ENCODE peak calls at places on chromosomes 11 and 22, in six cellular contexts. L is mammary epithelial cell, X is fibroblast of lung, V is colonic mucosa, Y is IMR-90, J is neuronal stem cell. P is an unnamed sample.

GRCh38 chr11:103488021-103488420 is 378.8 kb downstream of the DYNC2H1 start:
- DNase-seq in L (peak; percentile 71), V (no peak), X (peak; percentile 85), Y (no peak), J (no peak), P (no peak)

GRCh38 chr22:41343300-41343699 is 38.4 kb upstream of the TEF start:
- DNase-seq in Y (no peak), V (no peak), L (no peak), J (no peak), X (no peak), P (no peak)

GRCh38 chr11:69196322-69197169 is 40.8 kb downstream of the SMIM38 start:
- DNase-seq in Y (no peak), X (no peak), J (no peak), V (no peak), L (no peak), P (no peak)

GRCh38 chr11:78630561-78631303 is 56.1 kb upstream of the NARS2 start:
- DNase-seq in X (no peak), V (no peak), L (no peak), Y (no peak), J (no peak), P (no peak)

GRCh38 chr22:50199251-50199721 is 1.5 kb upstream of the SELENOO start:
- DNase-seq in L (no peak), Y (no peak), V (no peak), J (no peak), X (no peak), P (no peak)

GRCh38 chr22:47366026-47366767 is 603.7 kb downstream of the TBC1D22A start:
- DNase-seq in J (no peak), L (no peak), V (peak; percentile 10), Y (no peak), X (no peak), P (no peak)

GRCh38 chr11:132072880-132073213 is 702.4 kb downstream of the NTM start:
- DNase-seq in J (no peak), X (peak; percentile 66), V (no peak), L (no peak), Y (peak; percentile 73), P (peak; percentile 55)

GRCh38 chr11:124740277-124740882 is 638 bp downstream of the NRGN start:
- DNase-seq in J (no peak), X (peak; percentile 21), L (peak; percentile 23), V (no peak), Y (no peak), P (peak; percentile 57)

GRCh38 chr11:57414612-57415212 is 12.2 kb downstream of the SLC43A3 start:
- DNase-seq in L (no peak), J (no peak), X (no peak), V (no peak), Y (no peak), P (no peak)

GRCh38 chr11:94879006-94879405 is 94.3 kb downstream of the CWC15 start:
- DNase-seq in J (no peak), Y (no peak), X (no peak), V (no peak), L (no peak), P (no peak)

DNA sequence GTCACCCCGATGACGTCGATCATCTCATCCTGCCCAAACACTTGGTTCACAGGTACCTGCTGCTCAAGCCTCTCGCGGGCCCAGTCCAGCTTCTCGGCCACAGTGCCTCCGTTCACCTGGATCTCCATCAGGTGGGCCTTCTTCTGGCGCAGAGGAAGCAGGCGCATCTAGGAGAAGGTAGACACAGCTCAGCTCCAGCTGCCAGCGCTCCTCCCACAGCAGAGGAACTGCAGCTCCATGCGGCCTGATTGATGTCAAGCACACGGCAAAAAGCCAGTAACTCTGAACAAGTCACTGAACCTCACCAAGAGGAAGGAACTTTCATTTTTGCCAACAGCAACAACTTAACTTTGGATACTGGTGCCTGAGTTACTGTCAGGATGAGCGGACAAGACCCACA is 4.0 kb downstream of the RPL3 start:
- DNase-seq in V (no peak), L (no peak), J (no peak), Y (no peak), X (no peak), P (no peak)
- H3K4me3 ChIP-seq in V (no peak overlapping the region), L (no peak overlapping the region), J (no peak overlapping the region), Y (no peak overlapping the region), X (peak overlapping the region; percentile 52), P (peak overlapping the region; percentile 96)

DNA sequence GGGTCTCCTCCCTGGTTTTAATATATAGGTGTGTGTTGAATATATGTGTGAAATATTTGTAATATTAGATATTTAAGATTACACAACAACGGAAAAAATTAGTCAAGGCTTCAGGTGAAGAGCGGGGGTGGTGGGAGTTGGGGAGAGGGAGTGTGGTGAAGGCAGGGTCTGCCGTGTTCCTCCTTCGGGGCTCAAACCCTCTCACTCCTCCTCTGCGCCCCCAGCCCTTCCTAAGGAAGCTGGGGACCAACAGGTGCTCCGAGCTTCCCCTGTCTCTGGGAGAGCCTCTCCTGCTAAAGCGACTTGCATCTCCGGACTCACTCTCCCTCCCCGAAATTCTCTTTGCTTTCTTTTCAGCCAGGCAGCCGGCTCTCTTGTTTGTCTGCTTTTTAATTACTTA is 950 bp upstream of the CADM1 start:
- DNase-seq in V (no peak), X (no peak), L (no peak), Y (no peak), J (no peak), P (no peak)
- H3K9ac ChIP-seq in V (no peak overlapping the region), X (no peak overlapping the region), L (peak overlapping the region; percentile 77), Y (no peak overlapping the region), J (no peak overlapping the region), P (no peak overlapping the region)

GRCh38 chr22:39246217-39246616 is 1.4 kb upstream of the PDGFB start:
- DNase-seq in V (no peak), J (no peak), X (no peak), Y (no peak), L (no peak), P (no peak)

GRCh38 chr22:39243443-39244072 is 1.2 kb downstream of the PDGFB start:
- DNase-seq in J (no peak), L (peak; percentile 56), X (no peak), V (no peak), Y (no peak), P (no peak)

GRCh38 chr22:39244073-39244495 is 698 bp downstream of the PDGFB start:
- DNase-seq in Y (no peak), V (no peak), J (no peak), X (no peak), L (peak; percentile 43), P (no peak)

GRCh38 chr22:39245130-39246039 is 603 bp upstream of the PDGFB start:
- DNase-seq in V (no peak), X (no peak), J (no peak), Y (no peak), L (no peak), P (no peak)

GRCh38 chr22:39244496-39245129 is at the start of gene PDGFB:
- DNase-seq in X (no peak), J (no peak), V (peak; percentile 42), L (peak; percentile 44), Y (no peak), P (peak; percentile 39)
- H3K27me3 ChIP-seq in X (peaks cover 52% of the 10 kb centered on the region), J (peaks cover 22% of the 10 kb centered on the region), V (peaks cover 42% of the 10 kb centered on the region), L (no peaks in the 10 kb centered on the region), Y (peaks cover 64% of the 10 kb centered on the region), P (peaks cover 43% of the 10 kb centered on the region)

GRCh38 chr11:8263769-8264410 is at the start of gene LMO1:
- DNase-seq in X (peak; percentile 54), Y (peak; percentile 62), L (peak; percentile 49), J (peak; percentile 86), V (peak; percentile 83), P (peak; percentile 93)

GRCh38 chr11:8261316-8261715 is 2.4 kb downstream of the LMO1 start:
- DNase-seq in L (no peak), X (no peak), V (no peak), Y (no peak), J (no peak), P (no peak)

GRCh38 chr11:8261921-8262551 is 1.6 kb downstream of the LMO1 start:
- DNase-seq in Y (no peak), J (no peak), L (no peak), V (no peak), X (no peak), P (no peak)

GRCh38 chr11:8262552-8263108 is 1.0 kb downstream of the LMO1 start:
- DNase-seq in V (no peak), L (peak; percentile 51), Y (peak; percentile 55), J (peak; percentile 81), X (peak; percentile 79), P (peak; percentile 88)

GRCh38 chr11:8263109-8263768 is 439 bp downstream of the LMO1 start:
- DNase-seq in Y (no peak), X (peak; percentile 12), J (no peak), L (no peak), V (no peak), P (peak; percentile 30)
- H3K4me3 ChIP-seq in Y (peak overlapping the region; percentile 27), X (no peak overlapping the region), J (peak overlapping the region; percentile 53), L (peak overlapping the region; percentile 21), V (peak overlapping the region; percentile 35), P (peak overlapping the region; percentile 72)